ENCODE peak calls at places on chromosomes 12 and 14, in five cellular contexts. J is IMR-90, Y is mesenchymal stem cell, B is neuronal stem cell, F is H1. N is an unnamed sample.

GRCh38 chr14:90495357-90496276 is 98.8 kb downstream of the CALM1 start:
- DNase-seq in J (peak), B (peak), Y (peak), F (no peak), N (peak)

GRCh38 chr14:68819260-68819691 is 26.4 kb upstream of the ZFP36L1 start:
- DNase-seq in B (no peak), Y (peak), J (peak), F (no peak), N (peak)

GRCh38 chr14:23483216-23483854 is 13.8 kb downstream of the NGDN start:
- DNase-seq in J (peak), Y (peak), B (peak), F (no peak), N (peak)

GRCh38 chr12:77225373-77225772 is 160.0 kb upstream of the E2F7 start:
- DNase-seq in B (no peak), J (no peak), Y (no peak), F (no peak), N (no peak)

GRCh38 chr14:59464651-59465569 is at the start of gene GPR135:
- DNase-seq in F (no peak), Y (peak), B (peak), J (peak), N (peak)

GRCh38 chr14:25237845-25238244 is 187.9 kb upstream of the STXBP6 start:
- DNase-seq in Y (no peak), F (peak), J (peak), B (peak), N (peak)

GRCh38 chr14:50897658-50898175 is 25.9 kb downstream of the ABHD12B start:
- DNase-seq in F (peak), B (no peak), Y (no peak), J (no peak), N (no peak)

GRCh38 chr12:94171595-94171930 is 23.2 kb downstream of the PLXNC1 start:
- DNase-seq in B (no peak), J (peak), F (no peak), Y (peak), N (no peak)

GRCh38 chr12:109738878-109739665 is 25.4 kb downstream of the FAM222A start:
- DNase-seq in J (peak), B (no peak), Y (no peak), F (no peak), N (peak)

GRCh38 chr14:91912035-91912434 is 35.5 kb downstream of the FBLN5 start:
- DNase-seq in F (no peak), J (no peak), Y (no peak), B (no peak), N (no peak)

GRCh38 chr14:76917158-76917596 is 91.0 kb downstream of the LRRC74A start:
- DNase-seq in B (peak), J (peak), Y (peak), F (peak), N (peak)

GRCh38 chr12:43318002-43318401 is 234.0 kb downstream of the ADAMTS20 start:
- DNase-seq in Y (no peak), J (no peak), B (no peak), F (no peak), N (no peak)

GRCh38 chr12:26188641-26189040 is 6.7 kb upstream of the SSPN start:
- DNase-seq in B (no peak), J (peak), F (no peak), Y (no peak), N (no peak)

GRCh38 chr12:68375701-68376469 is 43.7 kb upstream of the MDM1 start:
- DNase-seq in J (peak), B (no peak), F (no peak), Y (no peak), N (no peak)

GRCh38 chr12:120394483-120395367 is 25.8 kb upstream of the MSI1 start:
- DNase-seq in F (peak), J (no peak), Y (no peak), B (peak), N (peak)

GRCh38 chr14:24080888-24081738 is 9.8 kb downstream of the CPNE6 start:
- DNase-seq in Y (peak), J (no peak), F (no peak), B (no peak), N (peak)

GRCh38 chr14:49966304-49966809 is 73.5 kb downstream of the ARF6 start:
- DNase-seq in B (no peak), Y (no peak), F (no peak), J (no peak), N (no peak)

GRCh38 chr12:32535260-32535999 is 136.1 kb downstream of the FGD4 start:
- DNase-seq in J (peak), B (no peak), F (no peak), Y (peak), N (peak)

GRCh38 chr14:29990993-29991392 is 63.3 kb upstream of the PRKD1 start:
- DNase-seq in J (no peak), F (no peak), Y (no peak), B (no peak), N (no peak)

GRCh38 chr12:98870521-98870920 is 225.4 kb downstream of the APAF1 start:
- DNase-seq in Y (no peak), J (no peak), B (peak), F (no peak), N (no peak)

GRCh38 chr14:69274321-69274720 is 14.4 kb downstream of the GALNT16 start:
- DNase-seq in J (no peak), Y (no peak), F (no peak), B (no peak), N (no peak)

GRCh38 chr12:98714426-98714825 is 69.3 kb downstream of the APAF1 start:
- DNase-seq in F (no peak), B (no peak), J (no peak), Y (no peak), N (no peak)

GRCh38 chr14:102777711-102778615 is 714 bp downstream of the TRAF3 start:
- DNase-seq in J (peak), B (no peak), Y (peak), F (no peak), N (peak)

GRCh38 chr12:58978717-58979116 is 58.4 kb upstream of the LRIG3 start:
- DNase-seq in J (no peak), B (no peak), Y (no peak), F (no peak), N (no peak)

GRCh38 chr14:58362798-58363412 is 32.8 kb upstream of the TOMM20L start:
- DNase-seq in F (no peak), Y (peak), J (peak), B (no peak), N (no peak)

GRCh38 chr12:127723236-127723635 is 543.7 kb upstream of the TMEM132C start:
- DNase-seq in J (no peak), Y (no peak), F (no peak), B (no peak), N (no peak)

GRCh38 chr14:75794615-75795038 is 133.6 kb downstream of the TTLL5 start:
- DNase-seq in Y (peak), J (peak), F (no peak), B (no peak), N (no peak)

GRCh38 chr12:69502342-69503081 is 32.3 kb downstream of the FRS2 start:
- DNase-seq in B (no peak), Y (no peak), J (no peak), F (no peak), N (no peak)

GRCh38 chr12:131808744-131809371 is 19.3 kb upstream of the MMP17 start:
- DNase-seq in Y (no peak), B (no peak), J (no peak), F (no peak), N (no peak)

GRCh38 chr12:116277393-116278258 is at the start of gene MED13L:
- DNase-seq in J (peak), Y (peak), F (peak), B (peak), N (peak)

GRCh38 chr14:75476274-75476995 is 45.8 kb upstream of the BATF start:
- DNase-seq in F (no peak), Y (peak), B (no peak), J (peak), N (peak)

GRCh38 chr12:109169676-109170075 is 53.3 kb downstream of the ACACB start:
- DNase-seq in J (peak), F (no peak), Y (peak), B (no peak), N (no peak)

GRCh38 chr12:57151741-57152407 is 4.5 kb upstream of the LRP1-AS start:
- DNase-seq in J (peak), F (no peak), Y (no peak), B (no peak), N (no peak)

GRCh38 chr14:68283378-68284123 is 464.0 kb downstream of the RAD51B start:
- DNase-seq in F (no peak), Y (no peak), J (no peak), B (no peak), N (no peak)

GRCh38 chr12:107400686-107401447 is 284.7 kb upstream of the PWP1 start:
- DNase-seq in Y (peak), B (no peak), J (peak), F (no peak), N (no peak)

GRCh38 chr12:122999986-123000420 is 19.5 kb downstream of the ARL6IP4 start:
- DNase-seq in F (no peak), J (no peak), Y (no peak), B (no peak), N (no peak)

GRCh38 chr14:99133563-99134332 is 138.2 kb downstream of the BCL11B start:
- DNase-seq in Y (no peak), F (no peak), B (no peak), J (no peak), N (peak)

GRCh38 chr12:109346920-109347319 is 780 bp upstream of the MYO1H start:
- DNase-seq in F (no peak), Y (no peak), B (no peak), J (no peak), N (no peak)

GRCh38 chr12:11649413-11650278 is at the start of gene ETV6:
- DNase-seq in F (no peak), B (peak), J (peak), Y (peak), N (peak)
- H2BK15ac ChIP-seq in F (peak), B (peak), J (peak), Y (peak), N (no peak)

GRCh38 chr12:65494537-65494936 is 216.1 kb downstream of the MSRB3 start:
- DNase-seq in J (no peak), B (no peak), F (no peak), Y (peak), N (no peak)
- H3K9ac ChIP-seq in J (no peak), B (no peak), F (no peak), Y (no peak), N (no peak)

GRCh38 chr14:32171469-32171868 is 30.4 kb upstream of the RNU6-7 start:
- DNase-seq in F (no peak), B (no peak), J (no peak), Y (no peak), N (no peak)
- H2AFZ ChIP-seq in F (no peak), B (no peak), J (no peak), Y (no peak), N (no peak)

GRCh38 chr14:63243646-63244045 is 39.4 kb downstream of the RHOJ start:
- DNase-seq in Y (no peak), J (no peak), F (no peak), B (no peak), N (no peak)

DNA sequence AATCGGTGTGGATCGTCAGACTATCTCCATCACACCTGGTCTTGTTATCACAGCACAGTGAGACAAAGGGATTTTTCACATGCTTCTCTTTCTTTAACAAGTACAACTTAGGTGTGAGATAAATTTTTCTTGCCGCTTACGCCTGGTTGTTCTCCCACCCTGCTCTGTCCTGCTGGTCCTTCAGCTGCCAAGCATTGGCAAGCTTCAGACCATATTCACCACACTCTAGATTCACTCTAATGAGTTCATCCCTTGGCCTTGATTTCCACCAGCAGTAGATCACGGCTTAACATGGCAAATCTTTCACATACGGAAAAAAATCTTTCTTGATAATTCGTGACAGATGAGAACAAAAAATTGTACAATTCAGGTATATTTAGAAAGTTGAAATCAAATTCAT is 33.5 kb downstream of the RHOJ start:
- DNase-seq in J (no peak), F (no peak), B (no peak), Y (no peak), N (no peak)
- H2BK15ac ChIP-seq in J (no peak), F (no peak), B (no peak), Y (no peak), N (no peak)

DNA sequence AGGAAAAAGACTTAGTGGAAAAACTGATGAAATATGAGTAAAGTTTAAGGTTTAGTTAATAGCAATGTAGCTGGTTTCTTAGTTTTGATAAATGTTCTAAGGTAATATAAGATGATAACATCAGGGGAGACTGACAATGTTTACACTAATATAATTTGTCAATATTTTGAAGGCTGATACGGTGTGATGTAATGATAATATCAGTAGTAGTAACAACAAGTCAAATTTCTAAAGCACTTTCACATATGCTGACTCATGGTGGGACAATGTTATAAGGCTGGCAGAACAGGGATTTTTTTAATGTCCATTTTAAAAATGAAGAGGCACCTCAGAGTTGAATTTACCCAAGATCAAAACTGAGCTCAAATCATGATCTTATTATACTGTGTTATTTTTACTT is 2.5 kb upstream of the FLRT2 start:
- DNase-seq in J (no peak), Y (peak), F (no peak), B (no peak), N (no peak)
- H3K9ac ChIP-seq in J (no peak), Y (peak), F (no peak), B (no peak), N (no peak)